ENCODE peak calls at places on chromosomes 1 and 21, in six cellular contexts. X is A549, N is GM12878, S is upper lobe of left lung, Z is HepG2, M is K562. W is an unnamed sample.

GRCh38 chr1:2019162-2019542 is at the start of gene GABRD:
- ATAC-seq in X (no peak), N (no peak), S (no peak), Z (peak), M (peak), W (no peak)

GRCh38 chr21:14707265-14708020 is 161.3 kb upstream of the SAMSN1 start:
- ATAC-seq in X (no peak), N (no peak), S (no peak), Z (no peak), M (no peak), W (no peak)

GRCh38 chr1:51962486-51963356 is 27.8 kb downstream of the RAB3B start:
- ATAC-seq in X (no peak), N (peak), S (no peak), Z (no peak), M (peak), W (no peak)

GRCh38 chr1:998905-999796 is 746 bp downstream of the HES4 start:
- ATAC-seq in X (peak), N (peak), S (peak), Z (peak), M (peak), W (no peak)

GRCh38 chr1:31510853-31511789 is 65.2 kb upstream of the TINAGL1 start:
- ATAC-seq in X (no peak), N (no peak), S (no peak), Z (peak), M (no peak), W (no peak)

GRCh38 chr1:74969566-74970135 is 164.5 kb upstream of the LHX8 start:
- ATAC-seq in X (no peak), N (no peak), S (no peak), Z (no peak), M (no peak), W (no peak)

GRCh38 chr1:233349137-233349536 is 21.6 kb downstream of the MAP3K21 start:
- ATAC-seq in X (no peak), N (no peak), S (no peak), Z (no peak), M (no peak), W (no peak)

GRCh38 chr1:85135456-85135798 is 65.4 kb downstream of the SYDE2 start:
- ATAC-seq in X (no peak), N (no peak), S (no peak), Z (no peak), M (no peak), W (no peak)

GRCh38 chr1:192907545-192908243 is 98.9 kb downstream of the RGS2 start:
- ATAC-seq in X (no peak), N (peak), S (peak), Z (no peak), M (no peak), W (peak)

GRCh38 chr1:192545781-192546521 is 29.6 kb upstream of the RGS1 start:
- ATAC-seq in X (peak), N (peak), S (peak), Z (no peak), M (no peak), W (no peak)

GRCh38 chr1:174153085-174153824 is 6.1 kb upstream of the RABGAP1L start:
- ATAC-seq in X (peak), N (peak), S (no peak), Z (peak), M (peak), W (no peak)

GRCh38 chr1:15951341-15952153 is 24.4 kb downstream of the ZBTB17 start:
- ATAC-seq in X (no peak), N (peak), S (no peak), Z (no peak), M (peak), W (no peak)

GRCh38 chr1:50023292-50024159 is at the start of gene AGBL4:
- ATAC-seq in X (peak), N (peak), S (peak), Z (peak), M (peak), W (peak)

GRCh38 chr1:12617511-12617900 is 504 bp downstream of the DHRS3 start:
- ATAC-seq in X (no peak), N (no peak), S (no peak), Z (no peak), M (no peak), W (no peak)

GRCh38 chr1:231557411-231557810 is 28.9 kb downstream of the TSNAX start:
- ATAC-seq in X (peak), N (no peak), S (no peak), Z (no peak), M (no peak), W (no peak)

GRCh38 chr1:46401514-46401913 is 7.4 kb downstream of the FAAH start:
- ATAC-seq in X (peak), N (no peak), S (no peak), Z (peak), M (no peak), W (no peak)

GRCh38 chr21:45629046-45629981 is 14.2 kb upstream of the PCBP3 start:
- ATAC-seq in X (no peak), N (no peak), S (no peak), Z (no peak), M (no peak), W (no peak)

GRCh38 chr1:110057963-110058518 is 12.4 kb downstream of the ALX3 start:
- ATAC-seq in X (no peak), N (no peak), S (peak), Z (no peak), M (peak), W (no peak)

GRCh38 chr1:168794057-168794456 is 65.1 kb upstream of the DPT start:
- ATAC-seq in X (no peak), N (peak), S (no peak), Z (no peak), M (no peak), W (no peak)

DNA sequence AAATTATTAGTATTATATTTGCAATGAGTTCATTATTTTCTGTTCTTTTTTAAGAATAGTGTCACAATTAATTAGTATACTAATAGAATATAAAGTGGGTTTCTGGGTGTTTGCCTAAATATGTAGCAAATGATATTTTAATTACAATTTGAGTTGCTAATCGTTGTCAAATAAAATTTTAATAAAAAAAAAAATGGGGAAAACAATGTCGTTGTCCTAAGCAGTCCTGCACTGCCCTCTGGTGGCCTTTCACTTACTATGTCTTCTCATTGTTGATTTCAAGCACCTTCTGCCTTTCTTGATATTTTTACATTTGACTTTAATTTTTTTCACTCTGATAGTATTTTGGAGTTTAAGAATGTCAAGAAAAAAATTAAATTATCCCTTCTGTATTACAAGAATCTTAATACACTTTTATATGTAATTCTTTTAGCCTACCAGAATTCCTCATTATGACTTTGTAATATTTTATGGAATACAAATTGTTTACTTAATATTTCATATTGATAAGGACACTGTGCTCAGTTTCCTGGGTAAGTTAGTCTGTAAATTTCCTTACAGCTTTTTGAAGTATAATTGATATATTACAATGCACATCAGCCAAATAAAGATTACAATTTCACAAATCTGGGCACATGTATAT is 104.5 kb upstream of the FMN2 start:
- ATAC-seq in X (no peak), N (no peak), S (no peak), Z (no peak), M (peak), W (no peak)
- TF ChIP-seq EP300 in X (no peak), N (no peak), S (no peak), Z (no peak), M (no peak), W (no peak)

DNA sequence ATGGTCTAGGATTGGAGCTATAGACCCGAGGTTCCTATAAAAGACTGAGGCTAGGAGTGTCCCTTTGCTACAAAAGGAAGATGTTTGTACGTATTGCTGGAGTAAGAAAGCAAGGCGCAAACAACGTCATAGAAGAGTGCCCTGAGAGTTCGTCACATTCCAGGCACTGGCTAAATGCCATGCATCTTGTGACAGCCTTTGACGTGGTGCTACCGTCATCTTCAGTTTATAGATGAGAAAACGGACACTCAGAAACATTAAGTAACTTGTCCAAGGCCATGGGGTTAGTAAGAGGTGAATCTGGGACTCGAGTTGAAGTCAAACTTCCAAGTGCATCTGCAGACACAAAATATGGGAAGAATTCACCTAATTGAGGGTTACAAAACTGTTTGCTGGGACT is 104.2 kb upstream of the SLC45A1 start:
- ATAC-seq in X (no peak), N (no peak), S (no peak), Z (no peak), M (no peak), W (peak)
- TF ChIP-seq EP300 in X (no peak), N (no peak), S (peak), Z (no peak), M (no peak), W (no peak)

GRCh38 chr21:31354604-31355443 is 10.8 kb upstream of the TIAM1 start:
- ATAC-seq in X (peak), N (peak), S (peak), Z (no peak), M (no peak), W (no peak)
- TF ChIP-seq EP300 in X (no peak), N (no peak), S (no peak), Z (no peak), M (no peak), W (no peak)

GRCh38 chr1:40997096-40997495 is 17.6 kb downstream of the CTPS1 start:
- ATAC-seq in X (no peak), N (no peak), S (no peak), Z (no peak), M (no peak), W (no peak)

GRCh38 chr1:41003127-41003639 is 18.3 kb downstream of the SLFNL1 start:
- ATAC-seq in X (peak), N (peak), S (no peak), Z (no peak), M (peak), W (no peak)

GRCh38 chr1:41003640-41004220 is 17.8 kb downstream of the SLFNL1 start:
- ATAC-seq in X (peak), N (peak), S (peak), Z (peak), M (peak), W (peak)

GRCh38 chr1:40998668-40999067 is 19.2 kb downstream of the CTPS1 start:
- ATAC-seq in X (no peak), N (no peak), S (no peak), Z (no peak), M (no peak), W (no peak)
- TF ChIP-seq EP300 in X (no peak), N (no peak), S (no peak), Z (no peak), M (no peak), W (no peak)

GRCh38 chr21:17818158-17819113 is 720 bp downstream of the C21orf91 start:
- ATAC-seq in X (peak), N (peak), S (peak), Z (peak), M (peak), W (peak)

GRCh38 chr21:17821121-17821520 is 2.0 kb upstream of the C21orf91 start:
- ATAC-seq in X (no peak), N (no peak), S (no peak), Z (no peak), M (no peak), W (no peak)

GRCh38 chr21:17823846-17824245 is 4.7 kb upstream of the C21orf91 start:
- ATAC-seq in X (no peak), N (no peak), S (no peak), Z (no peak), M (peak), W (no peak)

GRCh38 chr21:17819878-17820232 is 699 bp upstream of the C21orf91 start:
- ATAC-seq in X (no peak), N (peak), S (peak), Z (peak), M (peak), W (peak)

DNA sequence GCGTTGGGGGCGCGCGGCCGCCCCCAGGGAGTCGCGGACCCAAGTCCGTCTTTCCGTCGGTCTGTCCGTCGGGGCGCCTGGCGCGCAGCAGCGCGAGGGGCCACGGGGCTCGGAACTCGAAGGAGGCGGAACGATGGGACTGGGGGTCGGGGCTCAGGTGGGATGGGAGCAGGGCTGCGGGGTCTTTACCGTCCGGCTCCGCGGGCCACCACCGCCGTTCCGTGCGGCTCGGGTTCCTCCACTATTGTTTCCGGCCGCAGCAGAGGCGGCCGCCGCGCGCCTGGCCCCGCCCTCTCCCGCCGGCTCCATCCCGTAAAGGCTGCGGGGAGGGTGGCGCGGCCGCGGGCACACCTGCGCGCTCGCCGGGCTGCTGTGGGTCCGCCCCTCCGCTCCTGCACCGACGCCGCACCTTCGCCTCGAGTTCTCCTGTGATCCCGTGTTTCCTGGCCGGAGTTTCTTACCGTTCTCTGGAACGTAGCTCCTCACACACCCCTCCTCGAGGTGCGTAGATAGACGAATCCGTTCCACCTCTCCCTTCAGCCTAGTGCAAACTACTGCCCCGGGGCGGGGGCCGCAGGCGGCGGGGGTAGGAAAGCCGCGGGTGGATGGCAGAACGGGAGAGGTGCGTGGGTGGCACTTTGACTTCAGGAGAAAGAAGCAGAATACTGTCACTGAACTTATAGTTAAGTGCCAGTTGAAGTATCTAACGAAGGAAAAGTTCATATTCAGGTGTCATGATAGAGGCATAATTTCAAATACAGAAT is at the start of gene C21orf91:
- ATAC-seq in X (peak), N (peak), S (peak), Z (peak), M (peak), W (peak)
- TF ChIP-seq EP300 in X (no peak), N (peak), S (no peak), Z (no peak), M (no peak), W (no peak)

DNA sequence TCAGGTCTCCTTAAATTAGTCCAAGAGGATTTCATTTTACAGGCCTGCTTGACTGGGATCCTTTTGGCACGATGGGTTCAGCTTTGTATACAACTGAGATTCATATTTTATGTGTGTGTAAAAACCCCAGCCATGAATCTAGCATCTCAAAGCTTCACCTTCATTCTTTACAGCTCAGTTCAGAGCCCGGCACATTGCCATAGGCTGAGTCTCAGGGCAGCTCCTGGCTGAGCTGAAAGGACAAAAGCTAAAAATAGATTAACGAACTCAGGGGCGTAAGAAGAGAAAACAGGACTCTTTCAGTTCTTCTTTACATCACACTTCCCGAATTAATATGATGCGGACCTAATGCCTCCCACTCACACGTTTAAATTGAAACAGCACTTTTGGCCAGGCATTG is 262.8 kb upstream of the PBX1 start:
- ATAC-seq in X (no peak), N (no peak), S (no peak), Z (no peak), M (no peak), W (peak)
- TF ChIP-seq EP300 in X (no peak), N (no peak), S (no peak), Z (no peak), M (no peak), W (no peak)

GRCh38 chr1:215845224-215845902 is 278.3 kb downstream of the KCTD3 start:
- ATAC-seq in X (peak), N (peak), S (no peak), Z (no peak), M (no peak), W (no peak)

GRCh38 chr1:215844777-215845176 is 277.7 kb downstream of the KCTD3 start:
- ATAC-seq in X (no peak), N (no peak), S (no peak), Z (no peak), M (no peak), W (no peak)

GRCh38 chr1:215842905-215843304 is 275.8 kb downstream of the KCTD3 start:
- ATAC-seq in X (no peak), N (no peak), S (no peak), Z (no peak), M (no peak), W (no peak)

GRCh38 chr1:215844266-215844665 is 277.2 kb downstream of the KCTD3 start:
- ATAC-seq in X (no peak), N (no peak), S (no peak), Z (no peak), M (no peak), W (no peak)
- TF ChIP-seq EP300 in X (no peak), N (no peak), S (no peak), Z (no peak), M (no peak), W (no peak)

GRCh38 chr1:211653907-211654553 is 21.4 kb downstream of the NEK2 start:
- ATAC-seq in X (peak), N (no peak), S (no peak), Z (peak), M (peak), W (no peak)
- TF ChIP-seq EP300 in X (no peak), N (no peak), S (no peak), Z (no peak), M (no peak), W (no peak)

GRCh38 chr1:213136190-213136917 is 85.3 kb downstream of the RPS6KC1 start:
- ATAC-seq in X (no peak), N (no peak), S (no peak), Z (peak), M (peak), W (no peak)

GRCh38 chr1:213135572-213135971 is 84.5 kb downstream of the RPS6KC1 start:
- ATAC-seq in X (no peak), N (no peak), S (no peak), Z (no peak), M (peak), W (no peak)

GRCh38 chr1:213138391-213138790 is 87.3 kb downstream of the RPS6KC1 start:
- ATAC-seq in X (no peak), N (no peak), S (no peak), Z (no peak), M (peak), W (no peak)

DNA sequence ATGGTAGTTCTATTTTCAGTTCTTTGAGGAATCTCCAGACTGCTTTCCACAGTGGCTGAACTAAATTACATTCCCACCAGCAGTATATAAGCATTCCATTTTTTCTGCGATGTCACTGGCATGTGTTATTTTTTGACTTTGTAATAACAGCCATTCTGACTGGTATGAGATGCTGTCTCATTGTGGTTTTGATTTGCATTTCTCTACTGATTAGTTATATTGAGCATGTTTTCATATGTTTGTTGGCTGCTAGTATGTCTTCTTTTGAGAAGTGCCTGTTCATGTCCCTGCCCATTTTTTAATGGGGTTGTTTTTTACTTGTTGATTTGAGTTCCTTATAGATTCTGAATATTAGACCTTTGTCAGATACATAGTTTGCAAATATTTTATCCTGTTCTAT is 87.9 kb downstream of the RPS6KC1 start:
- ATAC-seq in X (no peak), N (no peak), S (no peak), Z (no peak), M (peak), W (no peak)
- TF ChIP-seq EP300 in X (no peak), N (no peak), S (no peak), Z (no peak), M (peak), W (no peak)

GRCh38 chr1:167683641-167684502 is 37.9 kb upstream of the MPZL1 start:
- ATAC-seq in X (no peak), N (no peak), S (peak), Z (no peak), M (no peak), W (peak)
- TF ChIP-seq EP300 in X (no peak), N (no peak), S (no peak), Z (no peak), M (no peak), W (no peak)